ENCODE peak calls at places on chromosomes 12 and 14, in eight cellular contexts. Z is transverse colon, Q is K562, M is A549, T is suprapubic skin, U is ovary, E is stomach, X is GM12878. G is an unnamed sample.
A peak's percentile ranks its signal among the peaks of the same experiment; 100 is the strongest.

GRCh38 chr12:81181701-81182100 is 103.8 kb downstream of the ACSS3 start:
- DNase-seq in U (no peak), E (no peak), X (no peak), T (no peak), Q (no peak), M (no peak), Z (no peak), G (no peak)

GRCh38 chr14:93980464-93981201 is 4.3 kb upstream of the ASB2 start:
- DNase-seq in T (no peak), Q (no peak), X (no peak), Z (peak; percentile 60), U (peak; percentile 47), M (no peak), E (no peak), G (no peak)

GRCh38 chr14:63180017-63180416 is 24.2 kb upstream of the RHOJ start:
- DNase-seq in M (no peak), Z (no peak), E (no peak), T (no peak), X (no peak), U (no peak), Q (no peak), G (peak; percentile 29)

GRCh38 chr14:59120931-59121330 is 67.5 kb upstream of the DAAM1 start:
- DNase-seq in M (no peak), Q (no peak), X (no peak), E (no peak), U (no peak), Z (no peak), T (no peak), G (no peak)

GRCh38 chr14:68864301-68864810 is 71.5 kb upstream of the ZFP36L1 start:
- DNase-seq in T (no peak), X (no peak), Q (no peak), E (no peak), M (no peak), Z (no peak), U (no peak), G (no peak)

GRCh38 chr14:52111583-52111982 is 42.7 kb upstream of the NID2 start:
- DNase-seq in E (no peak), Q (no peak), Z (no peak), X (no peak), U (no peak), M (peak; percentile 29), T (no peak), G (no peak)

GRCh38 chr12:89349814-89350213 is 2.5 kb downstream of the DUSP6 start:
- DNase-seq in X (no peak), E (no peak), T (no peak), Q (no peak), Z (peak; percentile 36), M (no peak), U (no peak), G (peak; percentile 49)

GRCh38 chr12:116455540-116456306 is 103.5 kb upstream of the MAP1LC3B2 start:
- DNase-seq in Q (peak; percentile 51), U (peak; percentile 93), E (peak; percentile 48), T (peak; percentile 87), Z (peak; percentile 79), X (no peak), M (peak; percentile 67), G (peak; percentile 91)

GRCh38 chr12:3614806-3615466 is 123.9 kb downstream of the PRMT8 start:
- DNase-seq in E (no peak), T (no peak), Z (no peak), M (no peak), Q (no peak), U (no peak), X (no peak), G (no peak)

GRCh38 chr12:8037947-8038346 is 5.4 kb downstream of the FOXJ2 start:
- DNase-seq in M (no peak), Z (no peak), U (no peak), X (no peak), Q (no peak), E (no peak), T (no peak), G (no peak)

GRCh38 chr12:118900954-118901353 is 80.4 kb upstream of the SRRM4 start:
- DNase-seq in T (no peak), U (no peak), Z (no peak), E (no peak), Q (no peak), M (no peak), X (no peak), G (no peak)

GRCh38 chr14:59208224-59208814 is 19.9 kb downstream of the DAAM1 start:
- DNase-seq in U (no peak), T (no peak), M (no peak), Q (peak; percentile 23), Z (no peak), E (no peak), X (peak; percentile 65), G (no peak)

GRCh38 chr14:99604766-99605298 is 825 bp upstream of the CCDC85C start:
- DNase-seq in M (peak; percentile 56), Z (peak; percentile 33), Q (peak; percentile 22), T (no peak), E (no peak), X (no peak), U (peak; percentile 45), G (no peak)

GRCh38 chr12:129564768-129565167 is 339.1 kb downstream of the TMEM132D start:
- DNase-seq in Q (no peak), M (no peak), X (peak; percentile 63), U (no peak), E (no peak), Z (no peak), T (no peak), G (no peak)

GRCh38 chr12:49518914-49519573 is 19.8 kb upstream of the KCNH3 start:
- DNase-seq in Z (no peak), T (no peak), E (no peak), Q (no peak), M (no peak), U (no peak), X (no peak), G (no peak)

GRCh38 chr12:52327830-52328500 is 6.8 kb upstream of the KRT83 start:
- DNase-seq in X (no peak), E (no peak), T (no peak), M (no peak), Z (no peak), Q (no peak), U (no peak), G (no peak)

GRCh38 chr12:30863839-30864238 is 62.7 kb upstream of the TSPAN11 start:
- DNase-seq in Q (no peak), M (no peak), X (no peak), Z (no peak), U (no peak), E (no peak), T (no peak), G (no peak)

GRCh38 chr12:26127404-26127803 is 2.6 kb upstream of the BHLHE41 start:
- DNase-seq in Z (no peak), Q (no peak), U (no peak), T (no peak), X (no peak), M (no peak), E (no peak), G (no peak)
- H3K4me3 ChIP-seq in Z (no peak overlapping the region), Q (no peak overlapping the region), U (no peak overlapping the region), T (no peak overlapping the region), X (no peak overlapping the region), M (no peak overlapping the region), E (no peak overlapping the region), G (no peak overlapping the region)

GRCh38 chr12:11805043-11805442 is 155.6 kb downstream of the ETV6 start:
- DNase-seq in Z (no peak), E (no peak), T (no peak), M (no peak), X (no peak), Q (no peak), U (no peak), G (no peak)

GRCh38 chr12:11805680-11806079 is 156.2 kb downstream of the ETV6 start:
- DNase-seq in Q (no peak), M (no peak), U (no peak), T (no peak), Z (no peak), E (no peak), X (no peak), G (no peak)

GRCh38 chr12:11810160-11810559 is 160.7 kb downstream of the ETV6 start:
- DNase-seq in Z (no peak), U (no peak), T (no peak), M (no peak), Q (no peak), X (no peak), E (no peak), G (no peak)

GRCh38 chr12:11804130-11804529 is 154.7 kb downstream of the ETV6 start:
- DNase-seq in M (no peak), Z (no peak), E (no peak), T (no peak), X (no peak), U (no peak), Q (no peak), G (no peak)

GRCh38 chr12:11807453-11807852 is 158.0 kb downstream of the ETV6 start:
- DNase-seq in E (no peak), M (no peak), T (no peak), X (no peak), Z (no peak), U (no peak), Q (no peak), G (no peak)
- TF ChIP-seq EP300 in E (no peak), M (no peak), T (no peak), X (no peak), Z (no peak), U (no peak), Q (no peak), G (no peak)

GRCh38 chr12:106304797-106305196 is 2.3 kb downstream of the TCP11L2 start:
- DNase-seq in U (no peak), E (no peak), X (no peak), Z (no peak), Q (no peak), M (no peak), T (no peak), G (no peak)

GRCh38 chr12:106305376-106305775 is 2.8 kb downstream of the TCP11L2 start:
- DNase-seq in T (no peak), Q (no peak), E (no peak), Z (no peak), X (no peak), U (no peak), M (no peak), G (no peak)

GRCh38 chr12:106302401-106303201 is at the start of gene TCP11L2:
- DNase-seq in Q (peak; percentile 94), T (peak; percentile 96), Z (peak; percentile 92), E (peak; percentile 91), M (peak; percentile 69), U (peak; percentile 90), X (no peak), G (peak; percentile 86)

GRCh38 chr12:106303202-106303820 is 778 bp downstream of the TCP11L2 start:
- DNase-seq in U (peak; percentile 91), Q (peak; percentile 46), X (no peak), Z (peak; percentile 87), E (peak; percentile 81), M (peak; percentile 38), T (peak; percentile 94), G (peak; percentile 80)

GRCh38 chr12:106304001-106304421 is 1.5 kb downstream of the TCP11L2 start:
- DNase-seq in U (no peak), X (no peak), Z (no peak), M (no peak), Q (no peak), E (no peak), T (no peak), G (no peak)
- H3K27ac ChIP-seq in U (no peak overlapping the region), X (no peak overlapping the region), Z (peak overlapping the region; percentile 94), M (no peak overlapping the region), Q (no peak overlapping the region), E (peak overlapping the region; percentile 89), T (peak overlapping the region; percentile 100), G (peak overlapping the region; percentile 90)

DNA sequence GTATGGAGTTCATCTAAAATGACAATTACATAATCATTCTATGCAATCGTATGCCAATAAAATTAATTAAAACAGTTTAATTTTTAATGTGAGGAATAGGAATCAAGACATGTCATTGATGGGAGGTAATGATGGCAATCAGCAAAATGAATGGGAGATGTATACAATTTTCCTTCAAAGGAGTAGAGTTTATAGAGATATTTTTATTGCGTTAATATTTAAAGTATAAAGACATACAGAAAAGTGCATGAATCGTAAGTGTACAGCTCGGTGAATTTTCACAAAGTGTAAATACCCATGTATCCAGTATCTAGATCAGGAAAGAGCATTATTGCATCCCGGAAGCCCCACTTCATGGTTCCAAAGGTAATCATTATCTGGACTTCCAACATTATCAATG is 1.2 kb downstream of the MIPOL1 start:
- DNase-seq in T (no peak), Q (no peak), Z (no peak), M (no peak), X (no peak), E (no peak), U (no peak), G (no peak)
- H3K4me3 ChIP-seq in T (no peak overlapping the region), Q (peak overlapping the region; percentile 50), Z (no peak overlapping the region), M (peak overlapping the region; percentile 64), X (no peak overlapping the region), E (peak overlapping the region; percentile 56), U (no peak overlapping the region), G (no peak overlapping the region)

G was measured in tibial nerve.